ENCODE peak calls at places on chromosomes 6 and 20, in nine cellular contexts. V is dorsolateral prefrontal cortex, W is lower lobe of right lung, Q is gastrocnemius medialis, N is spleen, X is breast epithelium, O is tibial artery, Y is astrocyte of the spinal cord, L is HFF-Myc. A is an unnamed sample.

GRCh38 chr6:166586424-166587156 is at the start of gene RAMACL:
- DNase-seq in V (peak), W (no peak), Q (peak), N (peak), X (no peak), O (no peak), Y (no peak), L (no peak), A (no peak)

GRCh38 chr20:8527998-8528397 is 395.9 kb downstream of the PLCB1 start:
- DNase-seq in V (no peak), W (no peak), Q (no peak), N (no peak), X (no peak), O (no peak), Y (peak), L (peak), A (no peak)

GRCh38 chr20:3222635-3223600 is 13.6 kb downstream of the ITPA start:
- DNase-seq in V (no peak), W (no peak), Q (peak), N (peak), X (peak), O (no peak), Y (no peak), L (no peak), A (no peak)

GRCh38 chr20:41894255-41894963 is 276.2 kb upstream of the CHD6 start:
- DNase-seq in V (no peak), W (no peak), Q (no peak), N (no peak), X (no peak), O (no peak), Y (no peak), L (no peak), A (no peak)

GRCh38 chr6:111805511-111806181 is 67.6 kb downstream of the FYN start:
- DNase-seq in V (no peak), W (no peak), Q (no peak), N (no peak), X (no peak), O (no peak), Y (peak), L (no peak), A (peak)

GRCh38 chr6:132530293-132530974 is 7.6 kb upstream of the TAAR9 start:
- DNase-seq in V (peak), W (no peak), Q (peak), N (no peak), X (no peak), O (peak), Y (peak), L (peak), A (no peak)

GRCh38 chr20:5168582-5169396 is 42.0 kb downstream of the CDS2 start:
- DNase-seq in V (no peak), W (no peak), Q (no peak), N (no peak), X (no peak), O (no peak), Y (peak), L (no peak), A (no peak)

GRCh38 chr6:106097368-106098231 is 11.5 kb downstream of the PRDM1 start:
- DNase-seq in V (no peak), W (no peak), Q (no peak), N (no peak), X (no peak), O (no peak), Y (peak), L (no peak), A (no peak)

GRCh38 chr20:44886828-44887227 is 1.3 kb downstream of the YWHAB start:
- DNase-seq in V (no peak), W (no peak), Q (no peak), N (no peak), X (no peak), O (no peak), Y (no peak), L (no peak), A (no peak)
- H3K4me3 ChIP-seq in V (peak), W (peak), Q (peak), N (peak), X (peak), O (peak), Y (peak), L (peak), A (peak)

DNA sequence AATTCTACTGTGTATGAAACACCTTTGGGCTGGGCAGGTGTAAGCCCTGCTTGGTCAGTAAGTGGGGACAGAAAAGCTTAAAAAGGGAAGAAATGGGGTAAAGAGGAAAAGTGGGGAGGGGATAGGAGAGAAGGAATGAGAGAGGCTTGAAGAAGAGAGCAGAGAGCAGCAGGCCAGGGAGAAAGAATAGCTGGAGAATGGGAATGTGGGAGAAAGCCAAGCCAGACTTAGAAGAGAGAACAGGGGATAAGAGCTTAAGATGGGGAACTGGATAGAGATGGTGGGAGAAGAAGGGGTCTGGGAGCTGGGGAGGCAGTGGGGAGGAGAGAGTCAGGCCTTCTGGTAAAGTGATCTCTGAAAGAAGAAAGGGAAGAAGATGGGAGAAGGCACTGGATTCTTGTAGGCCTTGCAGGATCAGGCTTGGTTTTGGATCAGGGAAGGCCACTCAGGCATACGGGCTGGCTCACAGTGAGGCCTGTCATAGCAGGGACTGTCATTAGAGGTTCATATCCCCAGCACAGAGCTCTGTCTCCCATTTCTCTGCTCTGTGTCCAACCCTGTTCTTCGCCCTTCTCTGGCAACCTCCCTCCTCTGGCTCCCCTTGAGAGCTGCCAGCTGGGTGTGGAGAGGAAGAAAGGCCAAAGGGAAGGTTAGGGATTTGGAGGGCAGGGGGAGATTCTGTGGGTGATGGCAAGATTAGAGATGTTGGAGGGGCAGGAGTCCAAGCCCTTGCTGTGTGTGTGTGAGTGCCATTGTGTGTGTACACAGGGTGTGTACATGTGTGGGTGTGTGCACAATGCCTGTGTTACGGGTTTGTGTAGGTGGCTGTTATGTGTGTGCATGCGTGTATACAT is 9.3 kb downstream of the SYNGAP1 start:
- DNase-seq in V (no peak), W (no peak), Q (no peak), N (no peak), X (no peak), O (no peak), Y (no peak), L (no peak), A (no peak)
- H3K4me3 ChIP-seq in V (peak), W (no peak), Q (no peak), N (peak), X (peak), O (no peak), Y (no peak), L (peak), A (no peak)

GRCh38 chr20:48841861-48842529 is 14.2 kb upstream of the PREX1 start:
- DNase-seq in V (no peak), W (no peak), Q (no peak), N (no peak), X (no peak), O (no peak), Y (peak), L (peak), A (no peak)
- H3K4me3 ChIP-seq in V (no peak), W (no peak), Q (no peak), N (no peak), X (no peak), O (no peak), Y (no peak), L (no peak), A (no peak)

DNA sequence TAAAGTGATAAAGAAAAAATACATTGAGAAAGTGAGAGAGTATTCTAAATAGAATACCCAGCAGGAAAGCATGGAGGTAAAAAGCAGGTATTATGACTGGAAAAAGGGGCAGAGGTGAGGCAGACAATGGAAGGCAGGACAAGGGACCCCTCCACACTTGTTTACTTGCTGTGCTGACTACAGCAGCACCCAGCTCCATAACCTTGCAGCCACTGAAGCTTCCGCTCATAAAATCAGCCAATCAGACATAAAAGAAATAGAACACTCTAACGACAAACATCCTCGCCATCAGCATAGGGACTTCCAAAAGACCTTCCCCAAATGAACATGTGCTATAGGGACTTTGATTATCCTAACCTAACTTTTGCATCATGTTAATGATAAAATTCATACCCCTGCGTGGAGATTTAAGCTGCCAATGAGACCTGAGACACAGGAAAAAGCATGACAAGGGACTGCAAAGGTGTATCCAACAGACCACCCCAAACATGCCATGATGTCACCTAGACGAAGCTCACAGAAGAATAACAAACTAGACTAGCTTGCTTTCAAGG is 120.1 kb downstream of the HFE start:
- DNase-seq in V (no peak), W (no peak), Q (no peak), N (no peak), X (no peak), O (no peak), Y (no peak), L (no peak), A (no peak)
- H3K4me3 ChIP-seq in V (peak), W (no peak), Q (no peak), N (no peak), X (no peak), O (no peak), Y (no peak), L (no peak), A (no peak)